ENCODE peak calls at places on chromosome 10, in six cellular contexts. L is adrenal gland, A is IMR-90, U is suprapubic skin, D is HCT116, K is HepG2. R is an unnamed sample.

GRCh38 chr10:69630651-69631400 is 779 bp downstream of the FAM241B start:
- DNase-seq in U (peak; percentile 70), A (no peak), K (no peak), D (no peak), L (no peak), R (no peak)

GRCh38 chr10:28668363-28669226 is 8.7 kb upstream of the BAMBI start:
- DNase-seq in D (no peak), A (no peak), K (no peak), L (peak; percentile 66), U (no peak), R (no peak)

GRCh38 chr10:87740232-87740631 is 77.8 kb downstream of the ATAD1 start:
- DNase-seq in U (no peak), K (peak; percentile 44), A (peak; percentile 85), D (no peak), L (no peak), R (no peak)

GRCh38 chr10:71342850-71343773 is 24.1 kb downstream of the SLC29A3 start:
- DNase-seq in D (no peak), U (no peak), K (peak; percentile 74), A (peak; percentile 44), L (no peak), R (no peak)

GRCh38 chr10:70458329-70459060 is 17.0 kb upstream of the NODAL start:
- DNase-seq in K (no peak), A (peak; percentile 73), D (no peak), U (no peak), L (peak; percentile 89), R (no peak)

GRCh38 chr10:95480102-95480900 is 80.9 kb downstream of the SORBS1 start:
- DNase-seq in L (no peak), U (no peak), K (no peak), A (no peak), D (no peak), R (no peak)

GRCh38 chr10:36342781-36343180 is 700.7 kb upstream of the FZD8 start:
- DNase-seq in U (no peak), D (no peak), L (no peak), K (no peak), A (no peak), R (no peak)

GRCh38 chr10:100827819-100828743 is 82.7 kb downstream of the PAX2 start:
- DNase-seq in D (no peak), K (no peak), L (no peak), U (peak; percentile 64), A (no peak), R (peak; percentile 63)

GRCh38 chr10:110149259-110149658 is 58.1 kb upstream of the MXI1 start:
- DNase-seq in A (no peak), K (no peak), D (no peak), U (no peak), L (no peak), R (no peak)
- TF ChIP-seq POLR2A in A (no peak), K (no peak), D (no peak), U (no peak), L (no peak), R (no peak)

GRCh38 chr10:88899886-88900285 is 19.8 kb downstream of the STAMBPL1 start:
- DNase-seq in L (no peak), K (no peak), A (no peak), D (no peak), U (no peak), R (no peak)

GRCh38 chr10:88895252-88895651 is 15.2 kb downstream of the STAMBPL1 start:
- DNase-seq in L (no peak), D (no peak), K (peak; percentile 35), A (no peak), U (no peak), R (no peak)

GRCh38 chr10:88898727-88899126 is 18.7 kb downstream of the STAMBPL1 start:
- DNase-seq in L (no peak), K (no peak), U (no peak), D (no peak), A (no peak), R (no peak)

GRCh38 chr10:88896336-88897018 is 16.4 kb downstream of the STAMBPL1 start:
- DNase-seq in K (peak; percentile 75), U (no peak), L (no peak), D (peak; percentile 70), A (no peak), R (no peak)

GRCh38 chr10:88897019-88897853 is 17.2 kb downstream of the STAMBPL1 start:
- DNase-seq in U (no peak), D (peak; percentile 65), L (peak; percentile 51), A (no peak), K (peak; percentile 44), R (no peak)
- TF ChIP-seq POLR2A in U (no peak), D (no peak), L (no peak), A (no peak), K (no peak), R (no peak)

GRCh38 chr10:52194188-52194587 is 119.9 kb upstream of the DKK1 start:
- DNase-seq in K (no peak), L (no peak), A (no peak), U (no peak), D (no peak), R (no peak)
- TF ChIP-seq POLR2A in K (no peak), L (no peak), A (no peak), U (no peak), D (no peak), R (no peak)

GRCh38 chr10:112986791-112987190 is 36.7 kb downstream of the TCF7L2 start:
- DNase-seq in K (no peak), L (no peak), U (no peak), D (no peak), A (no peak), R (no peak)
- TF ChIP-seq POLR2A in K (no peak), L (no peak), U (no peak), D (no peak), A (no peak), R (no peak)

DNA sequence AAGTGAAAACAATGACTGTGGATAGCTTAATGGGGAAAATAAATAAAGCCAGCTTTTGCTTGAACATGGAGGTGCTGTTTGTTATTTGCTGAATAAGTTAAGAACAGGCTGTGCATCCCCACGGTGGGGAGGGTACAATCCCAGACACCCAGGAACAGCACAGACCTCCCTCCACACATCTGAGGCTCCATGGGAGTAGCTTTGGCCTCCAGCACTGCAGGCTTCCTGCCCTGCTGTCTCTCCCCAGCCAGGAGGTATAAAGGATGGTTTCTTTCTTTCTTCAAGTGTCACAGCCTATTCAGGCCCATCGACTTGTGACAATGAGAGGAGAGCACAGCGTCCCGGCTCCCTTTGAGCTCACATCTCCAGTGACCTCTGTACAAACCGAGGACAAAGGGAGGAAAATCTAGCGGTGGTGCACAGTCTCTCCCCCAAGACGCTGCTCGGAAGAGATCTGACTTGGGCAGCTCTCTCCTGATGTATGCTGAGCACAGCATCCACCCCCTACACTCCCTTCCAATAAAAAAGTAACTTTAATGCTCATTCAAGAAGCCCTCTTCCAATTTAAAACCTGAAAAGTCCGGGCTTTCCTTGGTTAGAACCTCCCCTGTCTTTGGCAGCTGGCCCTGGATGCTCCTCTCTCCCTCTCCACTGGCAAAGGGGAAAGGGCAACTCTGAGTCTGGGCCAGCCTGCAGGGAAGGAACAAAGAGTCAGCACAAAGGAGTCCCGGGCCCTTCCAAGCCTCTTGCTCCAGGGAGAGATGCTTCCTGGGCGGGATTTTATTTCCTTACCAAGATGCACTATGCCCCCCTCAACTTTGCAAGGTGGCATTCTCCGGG is 18.1 kb downstream of the CHST15 start:
- DNase-seq in D (no peak), U (no peak), A (no peak), L (no peak), K (no peak), R (no peak)
- TF ChIP-seq POLR2A in D (no peak), U (no peak), A (no peak), L (no peak), K (no peak), R (no peak)

DNA sequence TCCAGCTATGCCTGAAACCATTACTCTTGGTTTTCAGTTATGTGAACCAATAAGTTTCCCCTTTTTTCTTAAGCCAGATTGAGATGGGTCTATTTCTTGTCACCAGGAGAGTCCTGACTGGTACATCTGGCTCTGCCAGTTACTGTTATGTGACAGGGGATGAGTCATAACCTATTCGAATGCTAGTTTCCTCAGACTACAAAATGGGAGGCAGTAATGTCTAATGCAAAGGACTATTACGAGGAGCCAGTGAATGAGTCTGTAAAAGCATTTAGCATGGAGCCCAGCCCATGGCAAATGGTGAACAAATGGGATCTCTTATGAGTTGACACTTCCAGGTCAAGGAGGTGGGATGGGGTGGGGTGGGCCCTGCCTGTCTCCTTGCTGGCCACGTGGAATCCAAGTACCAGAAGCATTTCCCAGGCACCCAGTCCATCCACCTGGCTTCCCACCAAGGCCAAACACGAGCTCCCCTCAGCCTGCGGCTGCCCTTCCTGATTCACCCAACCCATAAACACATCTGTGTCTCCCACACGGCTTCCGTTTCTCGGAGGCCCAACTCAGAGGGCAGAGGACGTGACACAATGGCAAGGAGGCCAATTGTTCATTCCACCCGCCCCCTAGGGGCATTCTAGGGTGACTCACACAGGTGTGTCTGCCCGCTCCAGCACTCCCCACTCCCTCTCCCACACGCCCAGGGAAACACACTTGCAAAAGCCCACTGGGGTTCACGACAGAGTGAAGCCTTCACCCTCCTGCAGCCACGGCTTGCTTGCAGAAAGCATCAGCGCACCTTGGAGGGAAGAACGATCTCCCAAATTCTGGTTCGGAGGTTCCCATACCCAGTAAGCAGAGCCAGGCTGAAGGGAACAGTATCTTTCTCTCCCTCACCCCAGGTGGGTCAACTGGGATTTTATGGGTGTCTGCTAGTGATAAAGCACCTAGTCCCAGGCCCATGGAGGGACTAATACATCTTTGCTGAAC is 109.8 kb downstream of the SH3PXD2A start:
- DNase-seq in K (no peak), U (no peak), D (peak; percentile 76), L (no peak), A (peak; percentile 44), R (no peak)
- TF ChIP-seq POLR2A in K (no peak), U (no peak), D (no peak), L (no peak), A (no peak), R (no peak)

GRCh38 chr10:93445097-93445960 is 36.8 kb downstream of the MYOF start:
- DNase-seq in U (peak; percentile 95), L (peak; percentile 82), D (peak; percentile 84), A (peak; percentile 98), K (peak; percentile 97), R (no peak)
- TF ChIP-seq POLR2A in U (peak; percentile 37), L (no peak), D (no peak), A (peak; percentile 78), K (no peak), R (no peak)

GRCh38 chr10:132408367-132408781 is 11.4 kb downstream of the PWWP2B start:
- DNase-seq in U (no peak), A (no peak), D (no peak), L (peak; percentile 73), K (no peak), R (no peak)

GRCh38 chr10:132406750-132407149 is 9.8 kb downstream of the PWWP2B start:
- DNase-seq in K (no peak), A (no peak), L (peak; percentile 42), D (no peak), U (no peak), R (no peak)

GRCh38 chr10:132408823-132409666 is 12.0 kb downstream of the PWWP2B start:
- DNase-seq in K (no peak), U (no peak), D (no peak), L (peak; percentile 72), A (no peak), R (no peak)

GRCh38 chr10:132407243-132407746 is 10.3 kb downstream of the PWWP2B start:
- DNase-seq in U (no peak), D (no peak), K (peak; percentile 58), L (peak; percentile 95), A (no peak), R (no peak)

DNA sequence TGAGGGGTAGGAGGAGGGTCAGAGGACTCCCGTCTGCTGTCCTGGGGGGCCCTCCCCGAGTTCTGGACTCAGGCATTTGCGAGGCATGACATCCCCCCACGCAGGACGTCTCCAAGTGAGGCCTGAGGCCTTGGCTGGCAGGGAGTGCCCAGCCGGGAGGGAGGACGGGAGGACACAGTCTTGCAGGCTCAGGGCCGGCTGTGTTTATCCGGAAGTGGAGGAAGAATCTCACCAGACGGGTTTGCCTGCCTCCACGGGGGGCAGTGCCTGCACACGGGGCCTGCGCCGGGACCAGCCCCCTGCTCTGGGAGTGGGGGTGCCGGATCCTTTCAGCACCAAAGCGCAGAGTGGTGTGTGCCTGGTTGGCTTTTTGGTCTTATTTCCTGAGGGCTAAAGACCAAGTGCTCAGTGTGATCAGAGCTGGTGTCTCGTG is 10.9 kb downstream of the PWWP2B start:
- DNase-seq in D (no peak), K (no peak), U (no peak), A (peak; percentile 29), L (peak; percentile 80), R (peak; percentile 62)
- TF ChIP-seq POLR2A in D (no peak), K (no peak), U (no peak), A (no peak), L (no peak), R (no peak)